ENCODE peak calls at places on chromosomes 12 and 14, in ten cellular contexts. One of them, this sample, is unnamed.

GRCh38 chr14:80428171-80428570 is 216.9 kb upstream of the DIO2 start:
- DNase-seq in iPS DF 6.9: no peak
- DNase-seq in cardiac muscle cell: no peak
- DNase-seq in aorta: no peak
- DNase-seq in transverse colon: no peak
- DNase-seq in GM23248: peak
- DNase-seq in coronary artery: no peak
- DNase-seq in psoas muscle: no peak
- DNase-seq in foreskin fibroblast: peak
- DNase-seq in fibroblast of mammary gland: no peak
- DNase-seq in this sample: no peak

GRCh38 chr14:25150934-25151790 is 101.2 kb upstream of the STXBP6 start:
- DNase-seq in coronary artery: no peak
- DNase-seq in psoas muscle: no peak
- DNase-seq in GM23248: peak
- DNase-seq in aorta: no peak
- DNase-seq in iPS DF 6.9: no peak
- DNase-seq in transverse colon: no peak
- DNase-seq in fibroblast of mammary gland: peak
- DNase-seq in cardiac muscle cell: peak
- DNase-seq in foreskin fibroblast: peak
- DNase-seq in this sample: no peak

GRCh38 chr12:726281-727140 is 25.9 kb upstream of the WNK1 start:
- DNase-seq in cardiac muscle cell: no peak
- DNase-seq in aorta: no peak
- DNase-seq in iPS DF 6.9: no peak
- DNase-seq in coronary artery: no peak
- DNase-seq in transverse colon: no peak
- DNase-seq in GM23248: peak
- DNase-seq in fibroblast of mammary gland: peak
- DNase-seq in psoas muscle: no peak
- DNase-seq in foreskin fibroblast: no peak
- DNase-seq in this sample: no peak

GRCh38 chr12:41140117-41140516 is 48.0 kb upstream of the PDZRN4 start:
- DNase-seq in fibroblast of mammary gland: no peak
- DNase-seq in cardiac muscle cell: no peak
- DNase-seq in GM23248: no peak
- DNase-seq in aorta: no peak
- DNase-seq in coronary artery: no peak
- DNase-seq in psoas muscle: no peak
- DNase-seq in iPS DF 6.9: no peak
- DNase-seq in foreskin fibroblast: no peak
- DNase-seq in transverse colon: no peak
- DNase-seq in this sample: no peak

GRCh38 chr14:105470812-105471771 is 3.5 kb upstream of the CRIP2 start:
- DNase-seq in fibroblast of mammary gland: no peak
- DNase-seq in coronary artery: no peak
- DNase-seq in foreskin fibroblast: no peak
- DNase-seq in transverse colon: no peak
- DNase-seq in psoas muscle: no peak
- DNase-seq in GM23248: no peak
- DNase-seq in cardiac muscle cell: peak
- DNase-seq in aorta: no peak
- DNase-seq in iPS DF 6.9: no peak
- DNase-seq in this sample: peak

GRCh38 chr12:9405861-9406563 is 197.8 kb upstream of the PZP start:
- DNase-seq in aorta: no peak
- DNase-seq in foreskin fibroblast: no peak
- DNase-seq in fibroblast of mammary gland: no peak
- DNase-seq in iPS DF 6.9: no peak
- DNase-seq in transverse colon: no peak
- DNase-seq in cardiac muscle cell: no peak
- DNase-seq in GM23248: no peak
- DNase-seq in psoas muscle: no peak
- DNase-seq in coronary artery: no peak
- DNase-seq in this sample: no peak

GRCh38 chr12:630656-631632 is 32.3 kb downstream of the NINJ2 start:
- DNase-seq in aorta: peak
- DNase-seq in coronary artery: no peak
- DNase-seq in transverse colon: peak
- DNase-seq in iPS DF 6.9: no peak
- DNase-seq in GM23248: no peak
- DNase-seq in fibroblast of mammary gland: no peak
- DNase-seq in cardiac muscle cell: no peak
- DNase-seq in foreskin fibroblast: no peak
- DNase-seq in psoas muscle: peak
- DNase-seq in this sample: peak

GRCh38 chr12:92971869-92972524 is 42.9 kb upstream of the EEA1 start:
- DNase-seq in coronary artery: no peak
- DNase-seq in transverse colon: no peak
- DNase-seq in GM23248: peak
- DNase-seq in iPS DF 6.9: no peak
- DNase-seq in psoas muscle: no peak
- DNase-seq in foreskin fibroblast: peak
- DNase-seq in aorta: no peak
- DNase-seq in fibroblast of mammary gland: peak
- DNase-seq in cardiac muscle cell: no peak
- DNase-seq in this sample: no peak

GRCh38 chr12:49838973-49839633 is 3.8 kb downstream of the BCDIN3D start:
- DNase-seq in fibroblast of mammary gland: peak
- DNase-seq in GM23248: peak
- DNase-seq in transverse colon: no peak
- DNase-seq in aorta: no peak
- DNase-seq in foreskin fibroblast: peak
- DNase-seq in iPS DF 6.9: no peak
- DNase-seq in cardiac muscle cell: peak
- DNase-seq in coronary artery: no peak
- DNase-seq in psoas muscle: no peak
- DNase-seq in this sample: no peak

GRCh38 chr12:112294793-112295192 is 87.4 kb downstream of the HECTD4 start:
- DNase-seq in iPS DF 6.9: no peak
- DNase-seq in transverse colon: no peak
- DNase-seq in GM23248: peak
- DNase-seq in cardiac muscle cell: no peak
- DNase-seq in fibroblast of mammary gland: peak
- DNase-seq in foreskin fibroblast: peak
- DNase-seq in psoas muscle: no peak
- DNase-seq in coronary artery: no peak
- DNase-seq in aorta: no peak
- DNase-seq in this sample: no peak

GRCh38 chr14:66380143-66380542 is 106.0 kb upstream of the CCDC196 start:
- DNase-seq in transverse colon: no peak
- DNase-seq in coronary artery: no peak
- DNase-seq in foreskin fibroblast: no peak
- DNase-seq in iPS DF 6.9: no peak
- DNase-seq in cardiac muscle cell: no peak
- DNase-seq in fibroblast of mammary gland: no peak
- DNase-seq in GM23248: no peak
- DNase-seq in aorta: no peak
- DNase-seq in psoas muscle: no peak
- DNase-seq in this sample: no peak

GRCh38 chr14:71169861-71170260 is 262.6 kb downstream of the PCNX1 start:
- DNase-seq in iPS DF 6.9: no peak
- DNase-seq in GM23248: no peak
- DNase-seq in foreskin fibroblast: no peak
- DNase-seq in cardiac muscle cell: no peak
- DNase-seq in coronary artery: no peak
- DNase-seq in psoas muscle: no peak
- DNase-seq in aorta: no peak
- DNase-seq in transverse colon: no peak
- DNase-seq in fibroblast of mammary gland: no peak
- DNase-seq in this sample: no peak

GRCh38 chr12:110256780-110257431 is 24.1 kb upstream of the ATP2A2 start:
- DNase-seq in GM23248: no peak
- DNase-seq in transverse colon: no peak
- DNase-seq in fibroblast of mammary gland: no peak
- DNase-seq in cardiac muscle cell: no peak
- DNase-seq in foreskin fibroblast: no peak
- DNase-seq in iPS DF 6.9: no peak
- DNase-seq in coronary artery: no peak
- DNase-seq in aorta: no peak
- DNase-seq in psoas muscle: peak
- DNase-seq in this sample: no peak

GRCh38 chr14:31154956-31155355 is 52.6 kb downstream of the HECTD1 start:
- DNase-seq in aorta: no peak
- DNase-seq in psoas muscle: no peak
- DNase-seq in GM23248: peak
- DNase-seq in coronary artery: no peak
- DNase-seq in iPS DF 6.9: no peak
- DNase-seq in fibroblast of mammary gland: peak
- DNase-seq in foreskin fibroblast: peak
- DNase-seq in cardiac muscle cell: no peak
- DNase-seq in transverse colon: no peak
- DNase-seq in this sample: no peak

GRCh38 chr12:62256408-62257079 is 3.7 kb upstream of the USP15 start:
- DNase-seq in psoas muscle: no peak
- DNase-seq in foreskin fibroblast: no peak
- DNase-seq in coronary artery: no peak
- DNase-seq in transverse colon: no peak
- DNase-seq in GM23248: peak
- DNase-seq in aorta: no peak
- DNase-seq in fibroblast of mammary gland: peak
- DNase-seq in iPS DF 6.9: no peak
- DNase-seq in cardiac muscle cell: no peak
- DNase-seq in this sample: no peak

DNA sequence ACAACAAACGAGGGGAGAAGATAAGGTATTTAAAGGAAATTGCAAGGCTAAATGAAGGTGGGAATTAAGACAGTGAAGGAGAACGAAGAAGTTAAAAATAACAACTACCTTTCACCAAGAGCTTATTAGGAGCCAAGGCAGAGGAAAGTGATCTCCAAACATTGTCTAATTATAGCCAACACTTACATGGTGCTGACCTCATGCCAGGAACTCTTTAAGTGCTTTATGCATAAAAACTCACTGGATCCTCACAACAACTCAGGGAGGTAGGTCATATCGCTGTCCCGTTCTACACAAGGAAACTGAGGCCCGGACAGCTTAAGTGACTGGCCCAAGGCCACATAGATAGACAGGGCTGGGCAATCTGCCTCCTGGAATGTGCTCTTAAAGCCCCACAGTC is 19.5 kb downstream of the TAMALIN start:
- DNase-seq in fibroblast of mammary gland: no peak
- DNase-seq in aorta: no peak
- DNase-seq in coronary artery: no peak
- DNase-seq in GM23248: no peak
- DNase-seq in iPS DF 6.9: no peak
- DNase-seq in foreskin fibroblast: no peak
- DNase-seq in psoas muscle: no peak
- DNase-seq in transverse colon: no peak
- DNase-seq in cardiac muscle cell: peak
- DNase-seq in this sample: no peak
- H3K4me3 ChIP-seq in fibroblast of mammary gland: no peak
- H3K4me3 ChIP-seq in aorta: no peak
- H3K4me3 ChIP-seq in coronary artery: no peak
- H3K4me3 ChIP-seq in GM23248: no peak
- H3K4me3 ChIP-seq in iPS DF 6.9: no peak
- H3K4me3 ChIP-seq in foreskin fibroblast: no peak
- H3K4me3 ChIP-seq in psoas muscle: peak
- H3K4me3 ChIP-seq in transverse colon: no peak
- H3K4me3 ChIP-seq in cardiac muscle cell: no peak
- H3K4me3 ChIP-seq in this sample: no peak

DNA sequence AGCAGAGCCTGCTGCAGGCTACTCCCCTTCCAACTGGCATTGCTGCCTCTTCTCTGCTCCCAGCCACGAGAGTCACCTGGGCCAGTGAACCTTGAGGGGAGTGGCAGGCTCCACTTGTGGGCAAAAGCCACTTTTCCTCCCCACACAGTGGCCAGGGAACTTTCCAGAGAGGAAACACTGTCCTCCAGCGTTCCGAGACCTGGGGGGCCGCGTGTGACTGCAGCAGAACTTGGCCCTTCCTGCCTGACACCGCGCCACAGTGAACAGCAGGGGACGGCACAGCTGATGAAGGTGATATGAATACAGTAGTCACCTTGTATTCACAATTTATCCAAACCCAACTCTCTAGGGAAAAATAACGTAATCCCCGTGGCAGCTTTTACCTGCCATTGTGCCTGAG is 114.9 kb downstream of the PIWIL1 start:
- DNase-seq in foreskin fibroblast: no peak
- DNase-seq in iPS DF 6.9: no peak
- DNase-seq in cardiac muscle cell: no peak
- DNase-seq in transverse colon: no peak
- DNase-seq in aorta: no peak
- DNase-seq in GM23248: no peak
- DNase-seq in fibroblast of mammary gland: no peak
- DNase-seq in coronary artery: no peak
- DNase-seq in psoas muscle: no peak
- DNase-seq in this sample: no peak
- H3K4me3 ChIP-seq in foreskin fibroblast: no peak
- H3K4me3 ChIP-seq in iPS DF 6.9: no peak
- H3K4me3 ChIP-seq in cardiac muscle cell: no peak
- H3K4me3 ChIP-seq in transverse colon: no peak
- H3K4me3 ChIP-seq in aorta: no peak
- H3K4me3 ChIP-seq in GM23248: no peak
- H3K4me3 ChIP-seq in fibroblast of mammary gland: no peak
- H3K4me3 ChIP-seq in coronary artery: no peak
- H3K4me3 ChIP-seq in psoas muscle: no peak
- H3K4me3 ChIP-seq in this sample: no peak

DNA sequence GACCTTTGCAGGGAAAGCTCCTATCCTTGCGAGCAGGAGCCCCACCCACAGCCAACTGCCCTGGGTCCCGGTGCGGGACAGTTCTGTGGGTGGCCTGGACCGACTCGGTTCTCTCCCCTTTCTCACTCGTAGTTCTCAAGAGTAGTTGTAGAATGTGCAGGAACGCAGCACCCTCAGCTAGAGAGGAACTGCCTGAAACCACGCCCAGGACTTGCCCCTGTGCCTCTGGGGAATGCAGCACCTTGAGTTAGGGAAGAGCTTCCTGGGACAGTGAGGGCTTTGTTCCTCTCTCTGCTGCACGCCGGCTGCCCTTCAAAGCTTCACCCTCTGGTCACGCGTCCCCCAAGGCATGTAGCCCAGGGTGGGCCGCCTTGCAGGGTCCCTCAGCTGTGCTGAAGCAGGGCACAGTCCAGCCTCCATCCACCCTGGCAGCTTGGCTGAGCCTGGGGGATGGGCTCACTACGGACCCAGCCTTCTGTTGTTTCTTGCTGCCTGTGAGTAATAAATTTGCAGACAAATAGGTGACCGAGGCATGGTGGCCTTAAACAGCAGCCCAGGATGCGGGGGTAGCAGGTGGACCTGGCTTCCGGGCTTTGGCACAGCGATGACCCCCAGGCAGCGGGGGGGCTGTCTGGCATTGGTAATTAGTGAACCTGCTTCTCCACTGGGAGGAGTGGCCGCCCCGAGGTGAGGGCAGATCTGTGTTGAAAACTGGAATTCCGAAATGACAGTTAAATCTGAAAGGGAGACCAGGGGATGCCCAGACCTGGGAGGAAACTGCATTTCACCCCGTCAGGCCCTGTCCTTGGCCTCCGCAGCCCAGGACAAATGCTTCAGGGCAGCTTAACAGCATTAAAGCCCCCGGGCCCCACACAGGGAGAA is 264.8 kb downstream of the ADGRD1 start:
- DNase-seq in psoas muscle: no peak
- DNase-seq in foreskin fibroblast: no peak
- DNase-seq in iPS DF 6.9: no peak
- DNase-seq in fibroblast of mammary gland: no peak
- DNase-seq in aorta: peak
- DNase-seq in cardiac muscle cell: peak
- DNase-seq in transverse colon: peak
- DNase-seq in GM23248: no peak
- DNase-seq in coronary artery: no peak
- DNase-seq in this sample: peak
- H3K4me3 ChIP-seq in psoas muscle: no peak
- H3K4me3 ChIP-seq in foreskin fibroblast: no peak
- H3K4me3 ChIP-seq in iPS DF 6.9: no peak
- H3K4me3 ChIP-seq in fibroblast of mammary gland: no peak
- H3K4me3 ChIP-seq in aorta: no peak
- H3K4me3 ChIP-seq in cardiac muscle cell: no peak
- H3K4me3 ChIP-seq in transverse colon: no peak
- H3K4me3 ChIP-seq in GM23248: no peak
- H3K4me3 ChIP-seq in coronary artery: no peak
- H3K4me3 ChIP-seq in this sample: peak

GRCh38 chr12:130992448-130992847 is 38.7 kb downstream of the ADGRD1 start:
- DNase-seq in psoas muscle: no peak
- DNase-seq in cardiac muscle cell: no peak
- DNase-seq in coronary artery: no peak
- DNase-seq in foreskin fibroblast: no peak
- DNase-seq in transverse colon: no peak
- DNase-seq in iPS DF 6.9: no peak
- DNase-seq in aorta: no peak
- DNase-seq in fibroblast of mammary gland: no peak
- DNase-seq in GM23248: no peak
- DNase-seq in this sample: no peak
- H3K4me3 ChIP-seq in psoas muscle: no peak
- H3K4me3 ChIP-seq in cardiac muscle cell: no peak
- H3K4me3 ChIP-seq in coronary artery: no peak
- H3K4me3 ChIP-seq in foreskin fibroblast: no peak
- H3K4me3 ChIP-seq in transverse colon: no peak
- H3K4me3 ChIP-seq in iPS DF 6.9: no peak
- H3K4me3 ChIP-seq in aorta: no peak
- H3K4me3 ChIP-seq in fibroblast of mammary gland: no peak
- H3K4me3 ChIP-seq in GM23248: no peak
- H3K4me3 ChIP-seq in this sample: no peak

This sample was measured in H1.